ENCODE peak calls at places on chromosomes 5 and 9, in nine cellular contexts. Y, B, K, H, F, W, Z, O and J are unnamed samples.

GRCh38 chr5:171595801-171596231 is 176.4 kb downstream of the FGF18 start:
- DNase-seq in H (no peak), O (peak), K (no peak), W (no peak), Y (no peak), Z (no peak), F (peak), B (no peak), J (peak)

GRCh38 chr5:38574009-38574408 is 17.6 kb upstream of the LIFR start:
- DNase-seq in F (no peak), B (no peak), H (no peak), W (no peak), Z (no peak), Y (no peak), K (no peak), O (no peak), J (no peak)

GRCh38 chr5:142182840-142183239 is 74.3 kb downstream of the NDFIP1 start:
- DNase-seq in K (no peak), Y (no peak), H (no peak), W (no peak), Z (no peak), B (no peak), O (no peak), F (no peak), J (no peak)

GRCh38 chr5:169218176-169218575 is 82.8 kb downstream of the SLIT3 start:
- DNase-seq in F (no peak), W (no peak), K (no peak), Z (no peak), O (peak), B (no peak), H (no peak), Y (no peak), J (no peak)

GRCh38 chr5:81856948-81857928 is 106.3 kb upstream of the SSBP2 start:
- DNase-seq in K (no peak), B (peak), W (no peak), Z (peak), H (no peak), Y (peak), F (no peak), O (no peak), J (peak)

GRCh38 chr9:95040106-95040505 is 277.4 kb downstream of the FANCC start:
- DNase-seq in B (no peak), K (no peak), O (no peak), Y (no peak), H (no peak), F (no peak), Z (no peak), W (no peak), J (no peak)

GRCh38 chr5:74903165-74903787 is 37.1 kb upstream of the FAM169A start:
- DNase-seq in B (peak), H (no peak), W (no peak), F (peak), O (no peak), K (no peak), Y (peak), Z (no peak), J (peak)

GRCh38 chr9:76116913-76117312 is 226.4 kb downstream of the PCSK5 start:
- DNase-seq in F (no peak), H (no peak), K (no peak), O (peak), Y (no peak), W (no peak), B (no peak), Z (no peak), J (no peak)

GRCh38 chr5:132422720-132423442 is 53.4 kb downstream of the SLC22A5 start:
- DNase-seq in Z (no peak), Y (peak), K (no peak), W (no peak), H (no peak), B (peak), O (peak), F (no peak), J (peak)